ENCODE peak calls at places on chromosomes 7 and 10, in seven cellular contexts. K is right cardiac atrium; Q is effector memory CD4-positive, alpha-beta T cell; T is fibroblast of lung; P is astrocyte; Y is left ventricle myocardium inferior; O is thoracic aorta. F is an unnamed sample.

GRCh38 chr7:105413887-105414437 is 25.2 kb upstream of the SRPK2 start:
- DNase-seq in P (no peak), T (no peak), Q (no peak), K (no peak), Y (no peak), O (no peak), F (no peak)

GRCh38 chr7:99392659-99393362 is 15.6 kb downstream of the PDAP1 start:
- DNase-seq in O (no peak), Q (peak), Y (peak), K (peak), P (peak), T (peak), F (peak)

GRCh38 chr7:99563650-99564049 is 5.2 kb downstream of the ZNF655 start:
- DNase-seq in Q (no peak), P (peak), T (peak), Y (no peak), K (no peak), O (no peak), F (peak)

GRCh38 chr10:12484945-12485805 is 135.8 kb downstream of the CAMK1D start:
- DNase-seq in P (no peak), T (no peak), K (peak), O (peak), Q (no peak), Y (peak), F (no peak)

GRCh38 chr7:80581472-80581871 is 57.0 kb upstream of the CD36 start:
- DNase-seq in P (no peak), T (peak), Y (peak), K (peak), O (no peak), Q (no peak), F (no peak)

GRCh38 chr10:78688945-78689935 is 379.5 kb upstream of the ZMIZ1 start:
- DNase-seq in Q (no peak), O (peak), K (peak), P (no peak), T (no peak), Y (no peak), F (no peak)

GRCh38 chr7:452791-453455 is 66.7 kb downstream of the PDGFA start:
- DNase-seq in K (peak), T (no peak), Y (no peak), P (no peak), O (no peak), Q (no peak), F (no peak)

GRCh38 chr7:17598846-17599245 is 300.4 kb downstream of the AHR start:
- DNase-seq in P (peak), Q (no peak), K (no peak), Y (no peak), O (no peak), T (no peak), F (no peak)

GRCh38 chr7:155007947-155008346 is 5.0 kb upstream of the PAXIP1 start:
- DNase-seq in T (peak), K (no peak), P (no peak), Q (no peak), Y (no peak), O (no peak), F (no peak)

GRCh38 chr10:130174343-130174742 is 38.2 kb downstream of the GLRX3 start:
- DNase-seq in T (peak), Q (no peak), P (no peak), O (no peak), K (no peak), Y (no peak), F (no peak)

GRCh38 chr7:143002106-143002505 is 24.8 kb downstream of the OR9A2 start:
- DNase-seq in K (no peak), O (no peak), Y (no peak), T (peak), P (no peak), Q (no peak), F (no peak)

GRCh38 chr7:143002856-143003255 is 24.1 kb downstream of the OR9A2 start:
- DNase-seq in O (no peak), T (no peak), P (no peak), K (no peak), Y (no peak), Q (no peak), F (no peak)

GRCh38 chr7:143000648-143001047 is 26.3 kb downstream of the OR9A2 start:
- DNase-seq in T (no peak), K (no peak), Y (no peak), O (no peak), Q (no peak), P (no peak), F (no peak)

GRCh38 chr7:143005632-143006260 is 21.2 kb downstream of the OR9A2 start:
- DNase-seq in Q (no peak), K (no peak), O (no peak), P (no peak), Y (no peak), T (no peak), F (no peak)

GRCh38 chr7:143003393-143004051 is 23.4 kb downstream of the OR9A2 start:
- DNase-seq in Q (peak), T (peak), P (peak), O (no peak), Y (no peak), K (no peak), F (no peak)
- H3K4me3 ChIP-seq in Q (peak), T (no peak), P (peak), O (peak), Y (peak), K (peak), F (no peak)

GRCh38 chr10:80195046-80195574 is 10.2 kb downstream of the ANXA11 start:
- DNase-seq in T (no peak), O (no peak), Q (no peak), K (no peak), Y (no peak), P (no peak), F (no peak)
- H3K4me3 ChIP-seq in T (no peak), O (no peak), Q (no peak), K (no peak), Y (no peak), P (no peak), F (no peak)

GRCh38 chr7:25669954-25670841 is 441.9 kb upstream of the NPVF start:
- DNase-seq in Y (peak), T (peak), O (no peak), K (peak), Q (no peak), P (no peak), F (peak)
- H3K4me3 ChIP-seq in Y (no peak), T (no peak), O (no peak), K (no peak), Q (no peak), P (no peak), F (no peak)

GRCh38 chr10:100728928-100729876 is 16.2 kb upstream of the PAX2 start:
- DNase-seq in T (peak), K (no peak), O (no peak), P (no peak), Q (no peak), Y (no peak), F (peak)
- H3K4me3 ChIP-seq in T (no peak), K (peak), O (peak), P (no peak), Q (peak), Y (peak), F (no peak)

GRCh38 chr10:71396084-71396713 is 521 bp upstream of the CDH23 start:
- DNase-seq in O (no peak), T (peak), Y (peak), Q (no peak), P (peak), K (peak), F (peak)
- H3K4me3 ChIP-seq in O (peak), T (no peak), Y (peak), Q (peak), P (no peak), K (peak), F (no peak)

DNA sequence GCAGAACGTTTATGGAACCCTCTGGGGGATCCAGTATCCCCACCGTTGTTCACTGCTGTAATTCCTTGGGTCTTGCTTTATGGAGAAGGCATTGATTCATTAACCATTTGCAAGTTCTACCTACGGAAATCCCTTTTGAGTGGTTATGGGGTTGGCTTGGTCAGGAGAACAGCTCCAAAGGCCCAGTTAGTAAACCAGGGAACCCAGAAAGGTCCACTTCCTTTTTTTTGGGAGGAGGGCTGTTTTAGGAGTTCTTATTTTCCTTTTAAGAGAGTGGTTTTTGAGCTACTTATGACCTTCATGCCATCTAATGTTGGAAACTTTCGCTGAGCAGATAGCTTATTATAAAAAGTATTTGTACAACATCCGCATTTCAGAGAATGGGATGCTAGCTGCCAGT is 1.3 kb downstream of the POR start:
- DNase-seq in K (no peak), Q (no peak), Y (no peak), O (no peak), P (no peak), T (no peak), F (no peak)
- H3K4me3 ChIP-seq in K (peak), Q (peak), Y (peak), O (peak), P (peak), T (peak), F (no peak)

GRCh38 chr10:120368927-120369326 is 88.1 kb upstream of the PLPP4 start:
- DNase-seq in K (no peak), Y (no peak), Q (no peak), P (no peak), O (no peak), T (no peak), F (no peak)
- H3K4me3 ChIP-seq in K (no peak), Y (no peak), Q (no peak), P (no peak), O (no peak), T (no peak), F (no peak)

GRCh38 chr10:49678827-49679479 is 498 bp upstream of the C10orf53 start:
- DNase-seq in O (no peak), T (no peak), P (no peak), K (no peak), Y (no peak), Q (no peak), F (no peak)
- H3K4me3 ChIP-seq in O (no peak), T (no peak), P (peak), K (no peak), Y (peak), Q (no peak), F (no peak)

GRCh38 chr10:11164806-11165590 is 147.3 kb downstream of the CELF2 start:
- DNase-seq in O (peak), P (peak), K (peak), T (peak), Q (peak), Y (peak), F (peak)
- H3K4me3 ChIP-seq in O (peak), P (peak), K (peak), T (peak), Q (peak), Y (peak), F (peak)